ENCODE peak calls at places on chromosomes 16 and 17, in six cellular contexts. R, N, P, X, V and C are unnamed samples.

GRCh38 chr16:87047221-87048037 is 269.8 kb downstream of the C16orf95 start:
- DNase-seq in P (no peak), N (no peak), R (no peak), V (no peak), X (no peak), C (no peak)

GRCh38 chr16:60166111-60166510 is 1432.0 kb upstream of the GOT2 start:
- DNase-seq in V (no peak), X (no peak), N (no peak), R (no peak), P (no peak), C (no peak)

GRCh38 chr16:22764662-22765302 is 49.2 kb upstream of the HS3ST2 start:
- DNase-seq in V (no peak), R (no peak), P (no peak), N (no peak), X (no peak), C (no peak)

GRCh38 chr16:56202036-56202435 is 10.7 kb downstream of the GNAO1 start:
- DNase-seq in R (no peak), X (no peak), V (no peak), P (peak), N (no peak), C (no peak)

GRCh38 chr16:1706386-1707192 is 594 bp downstream of the MAPK8IP3 start:
- DNase-seq in P (peak), X (peak), N (no peak), R (no peak), V (no peak), C (no peak)

GRCh38 chr16:3570420-3571062 is 6.7 kb downstream of the NLRC3 start:
- DNase-seq in X (no peak), V (no peak), R (no peak), N (no peak), P (no peak), C (no peak)

GRCh38 chr16:50718761-50719400 is 23.0 kb upstream of the CYLD start:
- DNase-seq in V (no peak), N (no peak), X (no peak), R (no peak), P (no peak), C (no peak)

GRCh38 chr17:5027921-5028320 is 7.3 kb downstream of the SLC52A1 start:
- DNase-seq in P (no peak), V (no peak), X (no peak), N (no peak), R (no peak), C (no peak)

GRCh38 chr17:7685533-7686220 is 1.6 kb downstream of the TP53 start:
- DNase-seq in X (peak), P (peak), N (peak), R (peak), V (peak), C (peak)

GRCh38 chr16:31134625-31135534 is 647 bp downstream of the PRSS8 start:
- DNase-seq in R (no peak), P (no peak), V (no peak), N (no peak), X (peak), C (no peak)

GRCh38 chr16:27483624-27484023 is 66.1 kb downstream of the GTF3C1 start:
- DNase-seq in N (no peak), V (no peak), P (no peak), X (no peak), R (no peak), C (no peak)

GRCh38 chr17:63698886-63699637 is 863 bp downstream of the LIMD2 start:
- DNase-seq in N (no peak), X (peak), P (peak), V (no peak), R (no peak), C (peak)

GRCh38 chr17:63702223-63702577 is 2.3 kb upstream of the LIMD2 start:
- DNase-seq in X (no peak), P (peak), R (no peak), V (no peak), N (no peak), C (no peak)

GRCh38 chr17:63701477-63702222 is 1.7 kb upstream of the LIMD2 start:
- DNase-seq in V (no peak), X (no peak), N (no peak), R (no peak), P (peak), C (no peak)

GRCh38 chr17:63699638-63700527 is at the start of gene LIMD2:
- DNase-seq in X (peak), N (peak), V (no peak), P (peak), R (no peak), C (peak)

DNA sequence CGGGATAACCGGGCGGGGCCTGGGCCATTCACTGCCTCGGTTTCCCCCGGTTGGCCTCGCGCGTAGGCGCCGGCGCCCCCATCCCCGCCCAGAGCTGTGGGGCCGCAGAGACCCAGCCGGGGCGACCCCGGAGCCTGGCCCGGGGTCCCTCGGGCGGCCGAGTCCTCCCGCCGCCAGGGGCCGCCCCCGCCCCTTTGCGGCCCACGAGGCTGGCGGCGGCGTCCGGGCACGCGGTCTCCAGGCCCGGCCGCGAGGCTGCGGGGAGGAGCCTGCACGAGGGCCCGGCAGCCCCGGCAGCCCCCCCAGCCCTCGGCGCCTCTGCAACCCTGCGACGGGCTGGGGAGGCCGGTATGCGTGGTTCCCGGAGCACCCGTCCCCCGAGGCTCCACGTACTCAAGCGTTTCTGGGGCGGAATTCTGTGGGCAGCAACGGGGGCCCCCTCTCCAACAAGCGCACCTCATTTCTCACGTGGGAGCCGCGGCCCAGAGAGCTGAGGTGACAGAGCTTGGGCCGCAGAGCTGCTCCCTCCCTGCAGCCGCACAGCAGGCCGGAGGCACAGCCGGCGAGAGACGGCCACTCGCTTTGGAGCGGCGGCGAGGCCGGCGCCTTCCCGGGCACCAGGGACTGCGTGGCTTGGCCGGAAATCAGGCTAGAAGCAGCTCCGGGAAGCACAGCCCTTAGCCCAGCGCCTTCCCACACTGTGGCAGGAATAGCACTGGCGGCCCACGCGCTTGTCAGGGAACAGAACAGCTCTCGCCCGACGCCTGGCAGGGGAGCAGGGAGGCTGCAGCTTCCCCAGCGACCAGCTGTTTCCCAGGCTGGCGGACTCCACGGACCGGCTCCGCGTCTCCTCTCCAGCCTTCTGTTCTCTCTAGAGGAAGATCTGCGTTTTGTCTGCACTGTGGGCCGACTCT is 860 bp upstream of the LIMD2 start:
- DNase-seq in N (no peak), P (peak), R (no peak), X (peak), V (no peak), C (peak)
- TF ChIP-seq CTCF in N (no peak), P (no peak), R (no peak), X (peak), V (no peak), C (no peak)

GRCh38 chr17:51238253-51238887 is 21.5 kb downstream of the MBTD1 start:
- DNase-seq in X (no peak), V (no peak), N (no peak), P (no peak), R (no peak), C (no peak)

GRCh38 chr17:51245535-51245934 is 14.3 kb downstream of the MBTD1 start:
- DNase-seq in X (no peak), N (no peak), V (no peak), R (no peak), P (no peak), C (no peak)

GRCh38 chr17:51244041-51244440 is 15.8 kb downstream of the MBTD1 start:
- DNase-seq in R (no peak), N (no peak), X (no peak), P (no peak), V (no peak), C (no peak)

DNA sequence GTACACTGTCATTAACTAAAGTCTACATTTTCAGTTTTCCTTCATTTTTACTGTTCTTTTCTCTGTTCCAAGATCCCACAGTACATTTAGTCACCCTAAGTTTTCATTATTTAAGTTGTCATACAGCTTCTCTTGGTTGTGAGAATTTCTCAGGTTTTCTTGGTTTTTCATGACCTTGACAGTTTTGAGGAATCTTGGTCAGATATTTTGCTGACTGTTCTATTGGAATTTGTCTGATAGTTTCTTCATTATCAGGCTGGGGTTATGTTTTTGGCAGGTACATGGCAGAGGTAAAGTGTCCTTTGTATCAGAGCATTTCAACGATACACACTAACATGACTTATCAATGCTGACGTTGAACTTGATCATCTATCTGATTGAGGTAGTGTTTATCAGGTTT is 19.6 kb downstream of the MBTD1 start:
- DNase-seq in N (no peak), X (no peak), V (no peak), R (no peak), P (no peak), C (no peak)
- H3K4me3 ChIP-seq in N (no peak), X (no peak), V (no peak), R (no peak), P (no peak), C (no peak)

GRCh38 chr16:67396775-67397450 is 3.6 kb upstream of the TPPP3 start:
- DNase-seq in R (no peak), N (no peak), X (no peak), V (no peak), P (no peak), C (no peak)

GRCh38 chr16:67397451-67397801 is 4.1 kb upstream of the TPPP3 start:
- DNase-seq in V (no peak), P (no peak), X (no peak), R (no peak), N (no peak), C (no peak)

GRCh38 chr16:67399218-67399733 is 6.0 kb upstream of the TPPP3 start:
- DNase-seq in P (peak), R (no peak), V (no peak), X (peak), N (peak), C (no peak)

GRCh38 chr16:67398546-67399217 is 5.4 kb upstream of the TPPP3 start:
- DNase-seq in R (no peak), V (no peak), P (no peak), X (no peak), N (no peak), C (no peak)

GRCh38 chr16:67397812-67398545 is 4.7 kb upstream of the TPPP3 start:
- DNase-seq in X (no peak), N (no peak), P (no peak), V (no peak), R (no peak), C (no peak)
- TF ChIP-seq CTCF in X (no peak), N (no peak), P (no peak), V (no peak), R (no peak), C (no peak)

GRCh38 chr17:80656590-80656989 is 112.0 kb downstream of the RPTOR start:
- DNase-seq in V (no peak), X (no peak), R (no peak), N (no peak), P (no peak), C (no peak)
- H3K4me3 ChIP-seq in V (no peak), X (no peak), R (no peak), N (no peak), P (no peak), C (no peak)

GRCh38 chr17:53950207-53950857 is 127.6 kb downstream of the KIF2B start:
- DNase-seq in V (no peak), P (no peak), N (no peak), R (no peak), X (no peak), C (no peak)
- TF ChIP-seq CTCF in V (no peak), P (no peak), N (no peak), R (no peak), X (no peak), C (no peak)

GRCh38 chr17:50028207-50029120 is 27.4 kb upstream of the ITGA3 start:
- DNase-seq in R (no peak), X (peak), P (no peak), V (no peak), N (peak), C (no peak)

GRCh38 chr17:50027639-50028206 is 28.2 kb upstream of the ITGA3 start:
- DNase-seq in N (peak), P (no peak), R (peak), X (peak), V (no peak), C (peak)

GRCh38 chr17:50026046-50026675 is 29.7 kb upstream of the ITGA3 start:
- DNase-seq in R (no peak), P (no peak), X (no peak), N (no peak), V (no peak), C (no peak)

GRCh38 chr17:50029185-50029584 is 26.7 kb upstream of the ITGA3 start:
- DNase-seq in N (no peak), P (no peak), V (no peak), X (no peak), R (no peak), C (no peak)

DNA sequence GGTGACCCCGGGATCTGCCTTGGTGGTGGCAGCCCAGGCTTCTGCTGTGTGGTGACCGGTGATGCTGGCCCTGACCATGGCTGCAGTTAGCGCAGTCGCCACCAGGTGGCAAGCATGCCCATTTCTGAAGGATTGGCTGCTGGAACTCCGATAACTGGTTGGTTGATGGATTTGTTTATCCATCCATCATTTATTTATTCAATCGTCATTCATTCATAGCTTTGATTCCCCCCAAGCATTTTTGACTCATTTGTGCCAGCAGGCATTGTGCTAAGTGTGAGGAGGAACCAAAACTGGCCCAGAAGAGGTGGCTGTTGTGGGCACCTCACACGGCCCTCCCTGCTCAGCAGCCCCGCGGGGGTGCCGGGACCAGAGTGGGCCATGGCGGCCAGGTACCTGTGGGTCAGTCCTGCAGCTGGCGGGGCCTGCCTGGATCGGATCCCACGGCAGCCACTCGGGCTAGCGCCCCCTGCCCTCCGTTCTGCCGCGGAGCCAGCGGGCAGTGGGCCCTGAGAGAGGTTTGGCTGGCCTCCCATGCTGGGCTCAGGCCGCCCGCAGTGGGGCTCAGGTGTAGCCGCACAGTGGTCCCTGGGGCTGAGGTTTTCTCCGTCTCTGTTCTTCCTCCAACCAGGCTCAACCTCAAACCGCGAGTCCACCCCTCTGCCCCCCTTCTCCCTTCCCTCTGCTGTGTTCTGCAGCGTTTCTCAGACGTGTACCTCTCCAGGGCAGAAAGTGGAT is 28.8 kb upstream of the ITGA3 start:
- DNase-seq in R (no peak), N (peak), X (peak), V (peak), P (peak), C (peak)
- H3K4me3 ChIP-seq in R (peak), N (peak), X (no peak), V (no peak), P (no peak), C (peak)